ENCODE peak calls at places on chromosomes 7 and 10, in nine cellular contexts. One of them, this sample, is unnamed.

GRCh38 chr10:72173635-72174296 is 42.0 kb upstream of the ANAPC16 start:
- DNase-seq in SK-N-SH: peak
- DNase-seq in K562: no peak
- DNase-seq in left ventricle myocardium inferior: no peak
- DNase-seq in body of pancreas: no peak
- DNase-seq in Peyer's patch: no peak
- DNase-seq in PC-3: no peak
- DNase-seq in Panc1: peak
- DNase-seq in IMR-90: peak
- DNase-seq in this sample: no peak

GRCh38 chr7:104982308-104982755 is 31.7 kb upstream of the KMT2E start:
- DNase-seq in SK-N-SH: no peak
- DNase-seq in K562: peak
- DNase-seq in left ventricle myocardium inferior: no peak
- DNase-seq in body of pancreas: no peak
- DNase-seq in Peyer's patch: no peak
- DNase-seq in PC-3: no peak
- DNase-seq in Panc1: no peak
- DNase-seq in IMR-90: no peak
- DNase-seq in this sample: no peak

GRCh38 chr7:50415844-50416243 is 34.3 kb downstream of the FIGNL1 start:
- DNase-seq in SK-N-SH: no peak
- DNase-seq in K562: no peak
- DNase-seq in left ventricle myocardium inferior: no peak
- DNase-seq in body of pancreas: no peak
- DNase-seq in Peyer's patch: no peak
- DNase-seq in PC-3: no peak
- DNase-seq in Panc1: no peak
- DNase-seq in IMR-90: no peak
- DNase-seq in this sample: no peak

GRCh38 chr10:97922378-97922758 is 72.7 kb downstream of the GOLGA7B start:
- DNase-seq in SK-N-SH: no peak
- DNase-seq in K562: no peak
- DNase-seq in left ventricle myocardium inferior: no peak
- DNase-seq in body of pancreas: no peak
- DNase-seq in Peyer's patch: peak
- DNase-seq in PC-3: no peak
- DNase-seq in Panc1: no peak
- DNase-seq in IMR-90: no peak
- DNase-seq in this sample: no peak

GRCh38 chr10:14022954-14023353 is 307.8 kb downstream of the FRMD4A start:
- DNase-seq in SK-N-SH: no peak
- DNase-seq in K562: no peak
- DNase-seq in left ventricle myocardium inferior: no peak
- DNase-seq in body of pancreas: no peak
- DNase-seq in Peyer's patch: no peak
- DNase-seq in PC-3: no peak
- DNase-seq in Panc1: no peak
- DNase-seq in IMR-90: no peak
- DNase-seq in this sample: no peak

GRCh38 chr7:133135451-133135850 is 53.6 kb upstream of the CHCHD3 start:
- DNase-seq in SK-N-SH: no peak
- DNase-seq in K562: no peak
- DNase-seq in left ventricle myocardium inferior: no peak
- DNase-seq in body of pancreas: no peak
- DNase-seq in Peyer's patch: no peak
- DNase-seq in PC-3: no peak
- DNase-seq in Panc1: no peak
- DNase-seq in IMR-90: peak
- DNase-seq in this sample: no peak

GRCh38 chr7:77657427-77658331 is 38.6 kb upstream of the RSBN1L start:
- DNase-seq in SK-N-SH: peak
- DNase-seq in K562: peak
- DNase-seq in left ventricle myocardium inferior: no peak
- DNase-seq in body of pancreas: peak
- DNase-seq in Peyer's patch: no peak
- DNase-seq in PC-3: peak
- DNase-seq in Panc1: no peak
- DNase-seq in IMR-90: peak
- DNase-seq in this sample: no peak

GRCh38 chr7:73706122-73707044 is 13.1 kb downstream of the STX1A start:
- DNase-seq in SK-N-SH: peak
- DNase-seq in K562: peak
- DNase-seq in left ventricle myocardium inferior: no peak
- DNase-seq in body of pancreas: no peak
- DNase-seq in Peyer's patch: no peak
- DNase-seq in PC-3: peak
- DNase-seq in Panc1: peak
- DNase-seq in IMR-90: peak
- DNase-seq in this sample: no peak

GRCh38 chr10:100600218-100600617 is 64.5 kb downstream of the HIF1AN start:
- DNase-seq in SK-N-SH: no peak
- DNase-seq in K562: no peak
- DNase-seq in left ventricle myocardium inferior: no peak
- DNase-seq in body of pancreas: no peak
- DNase-seq in Peyer's patch: no peak
- DNase-seq in PC-3: peak
- DNase-seq in Panc1: no peak
- DNase-seq in IMR-90: no peak
- DNase-seq in this sample: no peak

GRCh38 chr7:150988230-150989226 is 2.3 kb upstream of the NOS3 start:
- DNase-seq in SK-N-SH: peak
- DNase-seq in K562: peak
- DNase-seq in left ventricle myocardium inferior: peak
- DNase-seq in body of pancreas: no peak
- DNase-seq in Peyer's patch: peak
- DNase-seq in PC-3: peak
- DNase-seq in Panc1: no peak
- DNase-seq in IMR-90: no peak
- DNase-seq in this sample: peak

GRCh38 chr7:138208010-138208634 is 131.9 kb downstream of the AKR1D1 start:
- DNase-seq in SK-N-SH: no peak
- DNase-seq in K562: no peak
- DNase-seq in left ventricle myocardium inferior: no peak
- DNase-seq in body of pancreas: no peak
- DNase-seq in Peyer's patch: no peak
- DNase-seq in PC-3: no peak
- DNase-seq in Panc1: no peak
- DNase-seq in IMR-90: no peak
- DNase-seq in this sample: no peak

GRCh38 chr7:82631998-82632397 is 188.4 kb upstream of the CACNA2D1 start:
- DNase-seq in SK-N-SH: no peak
- DNase-seq in K562: no peak
- DNase-seq in left ventricle myocardium inferior: no peak
- DNase-seq in body of pancreas: no peak
- DNase-seq in Peyer's patch: no peak
- DNase-seq in PC-3: peak
- DNase-seq in Panc1: no peak
- DNase-seq in IMR-90: peak
- DNase-seq in this sample: no peak

GRCh38 chr10:95414016-95414830 is 123.4 kb upstream of the PDLIM1 start:
- DNase-seq in SK-N-SH: no peak
- DNase-seq in K562: no peak
- DNase-seq in left ventricle myocardium inferior: no peak
- DNase-seq in body of pancreas: no peak
- DNase-seq in Peyer's patch: no peak
- DNase-seq in PC-3: no peak
- DNase-seq in Panc1: no peak
- DNase-seq in IMR-90: no peak
- DNase-seq in this sample: no peak

GRCh38 chr10:100829103-100829870 is 83.5 kb upstream of the SLF2 start:
- DNase-seq in SK-N-SH: peak
- DNase-seq in K562: peak
- DNase-seq in left ventricle myocardium inferior: no peak
- DNase-seq in body of pancreas: no peak
- DNase-seq in Peyer's patch: no peak
- DNase-seq in PC-3: peak
- DNase-seq in Panc1: no peak
- DNase-seq in IMR-90: no peak
- DNase-seq in this sample: no peak

GRCh38 chr7:112573302-112574039 is 92.7 kb downstream of the LSMEM1 start:
- DNase-seq in SK-N-SH: no peak
- DNase-seq in K562: peak
- DNase-seq in left ventricle myocardium inferior: no peak
- DNase-seq in body of pancreas: no peak
- DNase-seq in Peyer's patch: no peak
- DNase-seq in PC-3: peak
- DNase-seq in Panc1: no peak
- DNase-seq in IMR-90: peak
- DNase-seq in this sample: no peak

GRCh38 chr7:82450759-82451158 is 7.2 kb upstream of the CACNA2D1 start:
- DNase-seq in SK-N-SH: no peak
- DNase-seq in K562: no peak
- DNase-seq in left ventricle myocardium inferior: no peak
- DNase-seq in body of pancreas: no peak
- DNase-seq in Peyer's patch: no peak
- DNase-seq in PC-3: no peak
- DNase-seq in Panc1: no peak
- DNase-seq in IMR-90: no peak
- DNase-seq in this sample: no peak

GRCh38 chr7:26637610-26638009 is 226.8 kb downstream of the SKAP2 start:
- DNase-seq in SK-N-SH: no peak
- DNase-seq in K562: no peak
- DNase-seq in left ventricle myocardium inferior: no peak
- DNase-seq in body of pancreas: no peak
- DNase-seq in Peyer's patch: no peak
- DNase-seq in PC-3: no peak
- DNase-seq in Panc1: no peak
- DNase-seq in IMR-90: no peak
- DNase-seq in this sample: no peak

GRCh38 chr7:140403878-140404564 is at the start of gene RAB19:
- DNase-seq in SK-N-SH: no peak
- DNase-seq in K562: no peak
- DNase-seq in left ventricle myocardium inferior: no peak
- DNase-seq in body of pancreas: peak
- DNase-seq in Peyer's patch: peak
- DNase-seq in PC-3: peak
- DNase-seq in Panc1: no peak
- DNase-seq in IMR-90: no peak
- DNase-seq in this sample: no peak

GRCh38 chr10:70093335-70093944 is 39.2 kb downstream of the AIFM2 start:
- DNase-seq in SK-N-SH: no peak
- DNase-seq in K562: no peak
- DNase-seq in left ventricle myocardium inferior: no peak
- DNase-seq in body of pancreas: no peak
- DNase-seq in Peyer's patch: no peak
- DNase-seq in PC-3: no peak
- DNase-seq in Panc1: no peak
- DNase-seq in IMR-90: no peak
- DNase-seq in this sample: no peak

GRCh38 chr10:31771345-31771831 is 157.2 kb downstream of the ARHGAP12 start:
- DNase-seq in SK-N-SH: no peak
- DNase-seq in K562: no peak
- DNase-seq in left ventricle myocardium inferior: no peak
- DNase-seq in body of pancreas: peak
- DNase-seq in Peyer's patch: no peak
- DNase-seq in PC-3: no peak
- DNase-seq in Panc1: no peak
- DNase-seq in IMR-90: peak
- DNase-seq in this sample: peak

DNA sequence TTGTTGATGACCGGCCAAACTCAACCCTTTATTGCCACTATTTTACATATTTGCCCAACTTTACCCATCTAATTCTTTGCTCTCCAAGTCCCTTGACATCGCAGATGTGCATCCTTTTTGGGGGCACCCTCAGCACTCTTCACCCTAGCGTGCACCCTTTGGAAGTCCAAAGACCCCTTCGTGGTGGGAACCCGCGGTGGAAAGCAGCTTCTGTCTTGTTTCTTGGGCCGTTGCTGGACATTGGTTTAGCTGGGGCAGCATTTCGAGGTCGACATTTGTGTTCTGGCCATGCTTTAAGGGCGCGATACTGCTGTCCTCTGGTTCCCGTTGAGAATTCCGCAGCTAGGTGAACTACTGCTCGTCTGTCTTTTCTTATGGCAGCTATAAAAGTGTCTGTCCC is 326 bp upstream of the PAPOLB start:
- DNase-seq in SK-N-SH: no peak
- DNase-seq in K562: no peak
- DNase-seq in left ventricle myocardium inferior: no peak
- DNase-seq in body of pancreas: no peak
- DNase-seq in Peyer's patch: no peak
- DNase-seq in PC-3: no peak
- DNase-seq in Panc1: no peak
- DNase-seq in IMR-90: no peak
- DNase-seq in this sample: no peak
- H3K27ac ChIP-seq in SK-N-SH: no peak
- H3K27ac ChIP-seq in K562: no peak
- H3K27ac ChIP-seq in left ventricle myocardium inferior: peak
- H3K27ac ChIP-seq in body of pancreas: no peak
- H3K27ac ChIP-seq in Peyer's patch: no peak
- H3K27ac ChIP-seq in PC-3: no peak
- H3K27ac ChIP-seq in Panc1: no peak
- H3K27ac ChIP-seq in IMR-90: no peak
- H3K27ac ChIP-seq in this sample: no peak

GRCh38 chr7:19102884-19103283 is 14.6 kb downstream of the TWIST1 start:
- DNase-seq in SK-N-SH: no peak
- DNase-seq in K562: no peak
- DNase-seq in left ventricle myocardium inferior: no peak
- DNase-seq in body of pancreas: no peak
- DNase-seq in Peyer's patch: no peak
- DNase-seq in PC-3: no peak
- DNase-seq in Panc1: no peak
- DNase-seq in IMR-90: no peak
- DNase-seq in this sample: no peak
- H3K27ac ChIP-seq in SK-N-SH: peak
- H3K27ac ChIP-seq in K562: no peak
- H3K27ac ChIP-seq in left ventricle myocardium inferior: no peak
- H3K27ac ChIP-seq in body of pancreas: no peak
- H3K27ac ChIP-seq in Peyer's patch: no peak
- H3K27ac ChIP-seq in PC-3: no peak
- H3K27ac ChIP-seq in Panc1: no peak
- H3K27ac ChIP-seq in IMR-90: no peak
- H3K27ac ChIP-seq in this sample: no peak

DNA sequence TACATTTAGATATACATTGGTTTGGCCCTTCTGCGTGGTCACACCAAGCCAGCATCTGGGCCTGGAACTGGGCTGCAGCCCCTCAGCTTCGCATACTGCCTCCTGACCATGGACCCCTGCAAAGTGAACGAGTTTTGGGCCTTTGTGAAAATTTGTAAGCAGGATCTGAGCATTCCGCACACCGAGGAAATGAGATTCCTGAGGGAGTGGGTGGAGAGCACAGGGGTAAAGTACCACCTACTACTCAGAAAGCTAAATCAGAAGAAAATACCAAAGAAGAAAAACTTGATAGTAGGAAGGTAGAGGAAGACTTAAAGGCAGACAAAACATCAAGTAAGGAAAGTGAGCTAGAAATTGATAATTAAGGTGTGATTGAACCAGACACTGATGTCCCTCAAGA is 22.5 kb upstream of the NT5C2 start:
- DNase-seq in SK-N-SH: no peak
- DNase-seq in K562: no peak
- DNase-seq in left ventricle myocardium inferior: no peak
- DNase-seq in body of pancreas: no peak
- DNase-seq in Peyer's patch: no peak
- DNase-seq in PC-3: no peak
- DNase-seq in Panc1: no peak
- DNase-seq in IMR-90: no peak
- DNase-seq in this sample: no peak
- H3K27ac ChIP-seq in SK-N-SH: no peak
- H3K27ac ChIP-seq in K562: no peak
- H3K27ac ChIP-seq in left ventricle myocardium inferior: no peak
- H3K27ac ChIP-seq in body of pancreas: no peak
- H3K27ac ChIP-seq in Peyer's patch: no peak
- H3K27ac ChIP-seq in PC-3: no peak
- H3K27ac ChIP-seq in Panc1: peak
- H3K27ac ChIP-seq in IMR-90: no peak
- H3K27ac ChIP-seq in this sample: no peak

GRCh38 chr10:103947799-103948198 is 19.1 kb upstream of the SLK start:
- DNase-seq in SK-N-SH: no peak
- DNase-seq in K562: no peak
- DNase-seq in left ventricle myocardium inferior: no peak
- DNase-seq in body of pancreas: no peak
- DNase-seq in Peyer's patch: no peak
- DNase-seq in PC-3: no peak
- DNase-seq in Panc1: no peak
- DNase-seq in IMR-90: no peak
- DNase-seq in this sample: no peak
- H3K27ac ChIP-seq in SK-N-SH: no peak
- H3K27ac ChIP-seq in K562: no peak
- H3K27ac ChIP-seq in left ventricle myocardium inferior: no peak
- H3K27ac ChIP-seq in body of pancreas: no peak
- H3K27ac ChIP-seq in Peyer's patch: no peak
- H3K27ac ChIP-seq in PC-3: no peak
- H3K27ac ChIP-seq in Panc1: no peak
- H3K27ac ChIP-seq in IMR-90: no peak
- H3K27ac ChIP-seq in this sample: no peak

This sample was measured in psoas muscle.